ENCODE peak calls at places on chromosome 5, in eight cellular contexts. R is IMR-90, H is suprapubic skin, L is A549, O is gastrocnemius medialis, Q is sigmoid colon, G is body of pancreas, A is prostate gland. Y is an unnamed sample. For H3K4me1 and H3K9me3, the result is how much of the 10 kb centered on the place peaks cover.

GRCh38 chr5:74063346-74063745 is 437.4 kb downstream of the ARHGEF28 start:
- DNase-seq in Q (no peak), G (no peak), L (no peak), H (no peak), R (no peak), O (no peak), A (no peak), Y (no peak)

GRCh38 chr5:159504857-159505304 is 174.6 kb upstream of the IL12B start:
- DNase-seq in H (no peak), Q (peak), R (peak), O (no peak), L (no peak), A (no peak), G (no peak), Y (no peak)

GRCh38 chr5:142901476-142902187 is 131.5 kb downstream of the ARHGAP26 start:
- DNase-seq in R (no peak), H (no peak), A (no peak), G (no peak), Q (no peak), L (no peak), O (no peak), Y (no peak)

GRCh38 chr5:96778409-96778808 is 29.3 kb downstream of the ERAP1 start:
- DNase-seq in R (no peak), L (no peak), G (peak), H (no peak), A (no peak), Q (peak), O (no peak), Y (no peak)

GRCh38 chr5:179401-179800 is 11.9 kb upstream of the LRRC14B start:
- DNase-seq in Q (peak), L (no peak), R (no peak), O (no peak), G (no peak), A (no peak), H (no peak), Y (no peak)

GRCh38 chr5:170498811-170499210 is 5.0 kb upstream of the KCNIP1 start:
- DNase-seq in H (no peak), R (no peak), G (no peak), O (no peak), L (no peak), A (no peak), Q (no peak), Y (no peak)

GRCh38 chr5:52794519-52794918 is 6.8 kb downstream of the ITGA1 start:
- DNase-seq in L (peak), R (peak), G (peak), O (no peak), A (no peak), Q (no peak), H (no peak), Y (no peak)

GRCh38 chr5:55438931-55439477 is 95.8 kb downstream of the PLPP1 start:
- DNase-seq in O (peak), L (peak), A (no peak), H (no peak), R (peak), Q (peak), G (no peak), Y (no peak)

GRCh38 chr5:109945097-109945678 is 255.5 kb downstream of the MAN2A1 start:
- DNase-seq in O (no peak), L (no peak), R (no peak), Q (no peak), A (no peak), H (no peak), G (no peak), Y (no peak)

GRCh38 chr5:137312060-137312459 is 187.1 kb downstream of the SPOCK1 start:
- DNase-seq in G (no peak), Q (no peak), R (no peak), L (no peak), A (no peak), O (no peak), H (no peak), Y (no peak)

GRCh38 chr5:135008981-135009735 is 24.9 kb downstream of the PITX1 start:
- DNase-seq in R (no peak), L (no peak), A (no peak), O (no peak), G (no peak), Q (peak), H (no peak), Y (peak)

GRCh38 chr5:74408150-74409043 is 232.1 kb downstream of the ENC1 start:
- DNase-seq in H (no peak), A (no peak), L (peak), R (no peak), O (no peak), Q (no peak), G (no peak), Y (no peak)

GRCh38 chr5:94793113-94793815 is 174.8 kb downstream of the SLF1 start:
- DNase-seq in R (peak), O (no peak), Q (no peak), A (no peak), L (no peak), H (no peak), G (no peak), Y (no peak)

GRCh38 chr5:178068293-178068692 is 45.0 kb upstream of the N4BP3 start:
- DNase-seq in H (no peak), G (no peak), O (no peak), Q (no peak), R (no peak), A (no peak), L (no peak), Y (no peak)

GRCh38 chr5:8581047-8581446 is 712.1 kb downstream of the MTRR start:
- DNase-seq in G (no peak), H (no peak), Q (no peak), A (no peak), L (no peak), O (no peak), R (no peak), Y (no peak)

GRCh38 chr5:141951341-141951781 is 6.6 kb downstream of the PCDH12 start:
- DNase-seq in A (no peak), R (no peak), H (no peak), O (no peak), G (no peak), Q (no peak), L (no peak), Y (peak)

GRCh38 chr5:61333351-61334223 is 1.5 kb downstream of the ZSWIM6 start:
- DNase-seq in Q (peak), R (no peak), A (peak), G (peak), O (peak), H (peak), L (no peak), Y (peak)

GRCh38 chr5:77230727-77231469 is 20.4 kb downstream of the PDE8B start:
- DNase-seq in Q (no peak), H (no peak), R (peak), A (no peak), O (no peak), G (no peak), L (peak), Y (no peak)

GRCh38 chr5:177370488-177371119 is 12.9 kb downstream of the RGS14 start:
- DNase-seq in L (peak), Q (peak), O (peak), A (peak), H (peak), R (peak), G (peak), Y (peak)

GRCh38 chr5:31156761-31157160 is 36.7 kb upstream of the CDH6 start:
- DNase-seq in G (no peak), R (no peak), H (no peak), A (no peak), Q (no peak), O (no peak), L (no peak), Y (no peak)

GRCh38 chr5:83527191-83527590 is 55.6 kb downstream of the VCAN start:
- DNase-seq in H (no peak), A (no peak), L (no peak), O (no peak), Q (no peak), R (no peak), G (no peak), Y (no peak)

GRCh38 chr5:110768138-110768845 is 29.5 kb downstream of the SLC25A46 start:
- DNase-seq in G (no peak), L (no peak), O (no peak), R (peak), A (no peak), H (no peak), Q (no peak), Y (no peak)

GRCh38 chr5:150502847-150503246 is 5.1 kb upstream of the NDST1 start:
- DNase-seq in G (no peak), H (no peak), L (no peak), R (no peak), O (no peak), Q (no peak), A (no peak), Y (no peak)
- H3K4me1 ChIP-seq in G (half or more), H (half or more), L (half or more), R (half or more), O (half or more), Q (half or more), A (under half), Y (under half)

GRCh38 chr5:136021016-136021405 is 7.8 kb upstream of the TGFBI start:
- DNase-seq in A (no peak), Q (peak), H (no peak), G (no peak), R (peak), L (peak), O (no peak), Y (no peak)

GRCh38 chr5:136016945-136017530 is 11.8 kb upstream of the TGFBI start:
- DNase-seq in H (no peak), O (no peak), A (no peak), G (peak), R (peak), Q (peak), L (peak), Y (no peak)

GRCh38 chr5:136020383-136021015 is 8.3 kb upstream of the TGFBI start:
- DNase-seq in O (no peak), Q (peak), L (peak), A (no peak), G (peak), R (peak), H (no peak), Y (no peak)

GRCh38 chr5:136020001-136020382 is 8.8 kb upstream of the TGFBI start:
- DNase-seq in R (no peak), H (no peak), A (no peak), L (no peak), G (no peak), Q (peak), O (no peak), Y (no peak)

DNA sequence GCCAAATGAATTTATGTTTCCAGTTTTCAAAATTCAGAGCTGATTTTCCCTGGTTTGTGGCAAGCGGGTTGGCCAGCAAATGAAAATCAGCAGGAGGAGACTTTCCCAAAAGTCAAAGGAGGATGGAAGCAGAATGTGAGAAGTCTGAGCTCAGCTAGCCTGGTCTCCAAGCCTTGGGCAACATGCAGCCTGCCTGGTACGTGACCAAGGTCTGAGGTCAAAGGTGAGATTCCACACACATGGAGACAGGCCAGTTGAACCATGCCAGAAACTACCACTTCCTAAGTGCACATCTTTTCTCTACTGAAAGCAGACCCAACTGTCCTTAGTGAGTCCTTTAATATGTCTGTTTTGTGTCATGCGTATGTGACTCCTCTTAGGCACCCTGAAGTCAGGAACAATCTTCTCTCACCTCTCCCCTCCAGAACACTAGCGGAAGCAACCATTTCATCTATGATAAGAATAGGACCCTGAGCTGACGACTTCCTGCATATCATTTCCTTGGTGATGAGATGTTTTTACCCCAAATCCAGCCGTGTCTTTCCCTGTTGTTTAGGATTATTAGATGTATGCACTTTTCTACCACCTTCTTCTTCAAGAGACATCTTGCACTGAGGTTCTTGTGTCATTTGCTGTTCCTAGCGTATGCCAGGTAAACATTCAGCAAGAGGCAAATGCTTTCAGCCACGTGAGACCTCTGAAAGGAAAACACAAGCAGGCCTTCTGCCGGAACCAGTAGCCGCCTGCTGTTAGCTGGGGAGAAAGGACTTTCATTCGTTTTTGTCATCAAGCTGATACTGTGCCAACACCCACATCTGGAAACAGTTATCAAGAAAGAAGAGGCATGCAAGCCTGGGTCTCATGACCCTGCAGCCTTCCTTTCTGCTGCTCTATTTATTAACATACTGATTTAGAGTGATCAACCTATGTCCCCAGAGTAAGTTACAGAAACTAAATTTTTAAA is 9.7 kb upstream of the TGFBI start:
- DNase-seq in A (no peak), H (no peak), Q (peak), L (peak), O (peak), G (no peak), R (peak), Y (no peak)
- TF ChIP-seq POLR2A in A (no peak), H (no peak), Q (no peak), L (no peak), O (no peak), G (no peak), R (no peak), Y (no peak)

GRCh38 chr5:20985754-20986153 is 997.8 kb upstream of the CDH18 start:
- DNase-seq in R (no peak), H (no peak), L (no peak), Q (no peak), G (no peak), A (no peak), O (no peak), Y (no peak)
- H3K9me3 ChIP-seq in R (under half), H (under half), L (under half), Q (under half), G (under half), A (under half), O (under half), Y (under half)

GRCh38 chr5:132072508-132072907 is 1.1 kb upstream of the CSF2 start:
- DNase-seq in A (no peak), H (no peak), G (no peak), Q (no peak), O (no peak), L (no peak), R (no peak), Y (no peak)

GRCh38 chr5:132073231-132074013 is at the start of gene CSF2:
- DNase-seq in H (no peak), Q (no peak), G (peak), R (peak), O (no peak), L (no peak), A (no peak), Y (no peak)

GRCh38 chr5:132070460-132071337 is 2.9 kb upstream of the CSF2 start:
- DNase-seq in L (no peak), O (no peak), R (peak), G (no peak), Q (no peak), A (no peak), H (no peak), Y (no peak)

GRCh38 chr5:132071338-132071707 is 2.3 kb upstream of the CSF2 start:
- DNase-seq in Q (no peak), G (no peak), H (no peak), L (no peak), A (no peak), O (no peak), R (no peak), Y (no peak)

DNA sequence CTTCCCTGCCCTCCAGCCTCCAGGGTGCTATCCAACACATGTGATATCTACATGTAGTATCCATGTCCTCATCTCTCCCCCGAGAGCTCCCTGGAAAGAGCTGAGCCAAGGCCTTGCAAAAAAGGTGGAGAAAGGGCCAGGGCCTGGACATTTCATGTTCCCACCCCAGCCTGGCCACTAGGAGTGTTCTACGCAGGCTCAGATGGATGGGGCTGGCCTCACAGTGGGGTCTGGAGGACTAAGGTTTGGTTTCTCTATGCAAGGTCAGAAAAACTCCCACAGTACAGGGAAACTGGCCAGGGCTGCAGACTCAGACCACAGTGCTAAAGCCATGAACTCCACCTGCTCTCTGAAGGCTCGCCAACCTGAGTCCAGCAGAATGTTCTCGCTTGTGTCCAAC is 1.5 kb upstream of the CSF2 start:
- DNase-seq in G (no peak), L (no peak), H (no peak), O (no peak), Q (no peak), A (no peak), R (no peak), Y (no peak)
- H3K4me1 ChIP-seq in G (under half), L (under half), H (under half), O (under half), Q (under half), A (under half), R (under half), Y (under half)

DNA sequence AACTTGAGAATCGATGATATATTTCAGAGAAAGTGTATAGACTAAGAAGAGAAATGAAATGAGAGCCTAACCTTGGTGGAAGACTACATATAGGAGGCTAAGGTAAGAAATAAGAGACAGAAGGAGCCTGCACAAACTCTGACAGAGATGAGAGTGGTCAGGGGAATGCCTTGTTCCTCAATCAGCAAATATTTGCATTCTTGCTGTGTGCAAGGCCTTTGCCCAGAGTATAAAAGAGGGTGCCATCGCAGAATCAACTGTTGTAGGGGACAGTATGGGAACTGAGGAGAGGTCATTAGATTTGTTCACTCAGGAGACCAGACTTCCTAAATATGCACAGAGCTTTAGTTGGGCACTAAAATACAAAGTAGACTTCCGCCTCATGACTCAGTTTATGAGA is 137.2 kb downstream of the ATG10 start:
- DNase-seq in O (no peak), R (no peak), Q (no peak), L (no peak), A (no peak), G (no peak), H (no peak), Y (no peak)
- TF ChIP-seq POLR2A in O (no peak), R (no peak), Q (no peak), L (no peak), A (no peak), G (no peak), H (no peak), Y (no peak)

GRCh38 chr5:146646441-146646840 is 130.5 kb upstream of the GPR151 start:
- DNase-seq in G (no peak), O (no peak), Q (no peak), A (no peak), R (no peak), L (no peak), H (no peak), Y (no peak)
- H3K9me3 ChIP-seq in G (under half), O (under half), Q (under half), A (under half), R (under half), L (under half), H (under half), Y (under half)

GRCh38 chr5:16742938-16743337 is 126.1 kb upstream of the RETREG1 start:
- DNase-seq in G (no peak), Q (no peak), A (no peak), H (no peak), L (no peak), R (peak), O (no peak), Y (no peak)
- H3K4me1 ChIP-seq in G (under half), Q (under half), A (under half), H (under half), L (under half), R (under half), O (under half), Y (under half)

Y was measured in Peyer's patch.